ENCODE peak calls at places on chromosomes 16 and 17, in five cellular contexts. One of them, this sample, is unnamed.

GRCh38 chr17:57876023-57876865 is 26.4 kb upstream of the MRPS23 start:
- DNase-seq in kidney epithelial cell: no peak
- DNase-seq in coronary artery: no peak
- DNase-seq in IMR-90: peak; percentile 40
- DNase-seq in heart right ventricle: no peak
- DNase-seq in this sample: no peak

GRCh38 chr16:20430948-20431347 is 20.4 kb upstream of the ACSM2A start:
- DNase-seq in heart right ventricle: no peak
- DNase-seq in kidney epithelial cell: no peak
- DNase-seq in coronary artery: no peak
- DNase-seq in IMR-90: no peak
- DNase-seq in this sample: no peak

GRCh38 chr16:79659352-79659751 is 58.8 kb upstream of the MAF start:
- DNase-seq in kidney epithelial cell: no peak
- DNase-seq in coronary artery: no peak
- DNase-seq in heart right ventricle: no peak
- DNase-seq in IMR-90: no peak
- DNase-seq in this sample: no peak

GRCh38 chr17:17027442-17028058 is 14.7 kb upstream of the MPRIP start:
- DNase-seq in heart right ventricle: no peak
- DNase-seq in coronary artery: no peak
- DNase-seq in IMR-90: no peak
- DNase-seq in kidney epithelial cell: no peak
- DNase-seq in this sample: no peak

GRCh38 chr16:8194795-8195194 is 395.5 kb downstream of the TMEM114 start:
- DNase-seq in kidney epithelial cell: no peak
- DNase-seq in IMR-90: no peak
- DNase-seq in heart right ventricle: no peak
- DNase-seq in coronary artery: no peak
- DNase-seq in this sample: no peak

GRCh38 chr17:15346196-15346595 is 4.8 kb upstream of the TEKT3 start:
- DNase-seq in IMR-90: no peak
- DNase-seq in coronary artery: no peak
- DNase-seq in heart right ventricle: no peak
- DNase-seq in kidney epithelial cell: no peak
- DNase-seq in this sample: no peak

GRCh38 chr17:38797091-38797490 is 2.3 kb downstream of the PIP4K2B start:
- DNase-seq in heart right ventricle: no peak
- DNase-seq in kidney epithelial cell: no peak
- DNase-seq in IMR-90: peak; percentile 55
- DNase-seq in coronary artery: no peak
- DNase-seq in this sample: peak; percentile 80

GRCh38 chr16:4979736-4980660 is 21.9 kb downstream of the SEC14L5 start:
- DNase-seq in heart right ventricle: no peak
- DNase-seq in coronary artery: no peak
- DNase-seq in kidney epithelial cell: no peak
- DNase-seq in IMR-90: no peak
- DNase-seq in this sample: no peak

GRCh38 chr16:21156767-21157467 is 1.6 kb upstream of the LDAF1 start:
- DNase-seq in heart right ventricle: no peak
- DNase-seq in IMR-90: peak; percentile 83
- DNase-seq in coronary artery: no peak
- DNase-seq in kidney epithelial cell: peak; percentile 31
- DNase-seq in this sample: peak; percentile 86

GRCh38 chr17:67712375-67712774 is 5.4 kb upstream of the NOL11 start:
- DNase-seq in coronary artery: no peak
- DNase-seq in kidney epithelial cell: no peak
- DNase-seq in IMR-90: no peak
- DNase-seq in heart right ventricle: no peak
- DNase-seq in this sample: no peak

GRCh38 chr17:50184611-50185398 is 16.6 kb downstream of the COL1A1 start:
- DNase-seq in IMR-90: peak; percentile 62
- DNase-seq in coronary artery: peak; percentile 93
- DNase-seq in heart right ventricle: no peak
- DNase-seq in kidney epithelial cell: no peak
- DNase-seq in this sample: peak; percentile 82

GRCh38 chr17:29582254-29582765 is 7.1 kb downstream of the GIT1 start:
- DNase-seq in IMR-90: no peak
- DNase-seq in heart right ventricle: no peak
- DNase-seq in coronary artery: no peak
- DNase-seq in kidney epithelial cell: no peak
- DNase-seq in this sample: no peak

GRCh38 chr17:63961355-63962207 is 11.1 kb downstream of the SCN4A start:
- DNase-seq in kidney epithelial cell: no peak
- DNase-seq in IMR-90: peak; percentile 53
- DNase-seq in heart right ventricle: peak; percentile 74
- DNase-seq in coronary artery: peak; percentile 85
- DNase-seq in this sample: peak; percentile 78

GRCh38 chr16:35391328-35391727 is 1931.9 kb downstream of the TP53TG3F start:
- DNase-seq in coronary artery: no peak
- DNase-seq in heart right ventricle: peak; percentile 17
- DNase-seq in IMR-90: peak; percentile 23
- DNase-seq in kidney epithelial cell: no peak
- DNase-seq in this sample: peak; percentile 20

GRCh38 chr17:44688200-44688599 is 1.4 kb downstream of the CCDC43 start:
- DNase-seq in coronary artery: no peak
- DNase-seq in IMR-90: no peak
- DNase-seq in heart right ventricle: no peak
- DNase-seq in kidney epithelial cell: no peak
- DNase-seq in this sample: no peak
- H3K4me3 ChIP-seq in coronary artery: no peak overlapping the region
- H3K4me3 ChIP-seq in IMR-90: no peak overlapping the region
- H3K4me3 ChIP-seq in heart right ventricle: no peak overlapping the region
- H3K4me3 ChIP-seq in kidney epithelial cell: no peak overlapping the region
- H3K4me3 ChIP-seq in this sample: no peak overlapping the region

GRCh38 chr16:27918755-27919154 is 144.8 kb downstream of the GSG1L start:
- DNase-seq in coronary artery: no peak
- DNase-seq in kidney epithelial cell: no peak
- DNase-seq in IMR-90: peak; percentile 4
- DNase-seq in heart right ventricle: no peak
- DNase-seq in this sample: peak; percentile 18

GRCh38 chr16:27917953-27918352 is 145.6 kb downstream of the GSG1L start:
- DNase-seq in coronary artery: no peak
- DNase-seq in IMR-90: no peak
- DNase-seq in heart right ventricle: no peak
- DNase-seq in kidney epithelial cell: no peak
- DNase-seq in this sample: no peak

GRCh38 chr16:27921134-27921533 is 142.4 kb downstream of the GSG1L start:
- DNase-seq in coronary artery: no peak
- DNase-seq in IMR-90: no peak
- DNase-seq in kidney epithelial cell: no peak
- DNase-seq in heart right ventricle: no peak
- DNase-seq in this sample: no peak

GRCh38 chr16:27922433-27922832 is 141.1 kb downstream of the GSG1L start:
- DNase-seq in IMR-90: no peak
- DNase-seq in coronary artery: no peak
- DNase-seq in heart right ventricle: no peak
- DNase-seq in kidney epithelial cell: no peak
- DNase-seq in this sample: no peak

DNA sequence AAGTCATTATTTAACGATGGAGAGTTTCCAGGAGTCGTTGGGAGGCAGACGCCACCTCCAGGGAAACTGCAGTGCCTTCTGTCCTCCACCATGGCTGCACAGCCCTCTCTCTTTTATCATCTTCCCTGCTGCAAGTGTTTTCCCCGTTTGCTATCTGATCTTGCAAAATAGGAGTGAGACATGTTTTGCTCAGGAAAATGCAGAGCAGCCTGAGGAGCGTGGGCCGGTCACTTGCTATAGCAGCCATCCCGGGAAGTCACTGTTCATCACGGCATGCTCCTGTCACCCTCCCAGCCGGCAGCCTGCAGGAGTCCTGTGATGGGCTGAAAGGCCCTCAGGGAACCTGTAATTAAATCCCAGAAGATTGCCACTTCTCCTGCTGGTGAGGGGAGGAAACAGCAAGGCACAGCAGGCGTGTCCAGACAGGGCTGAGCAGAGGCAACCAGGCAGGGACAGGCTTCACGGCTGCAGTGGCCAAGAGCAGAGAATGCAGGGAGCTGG is 143.1 kb downstream of the GSG1L start:
- DNase-seq in heart right ventricle: no peak
- DNase-seq in coronary artery: no peak
- DNase-seq in kidney epithelial cell: no peak
- DNase-seq in IMR-90: no peak
- DNase-seq in this sample: no peak
- TF ChIP-seq CTCF in heart right ventricle: no peak
- TF ChIP-seq CTCF in coronary artery: no peak
- TF ChIP-seq CTCF in kidney epithelial cell: no peak
- TF ChIP-seq CTCF in IMR-90: peak; percentile 12
- TF ChIP-seq CTCF in this sample: peak; percentile 3

DNA sequence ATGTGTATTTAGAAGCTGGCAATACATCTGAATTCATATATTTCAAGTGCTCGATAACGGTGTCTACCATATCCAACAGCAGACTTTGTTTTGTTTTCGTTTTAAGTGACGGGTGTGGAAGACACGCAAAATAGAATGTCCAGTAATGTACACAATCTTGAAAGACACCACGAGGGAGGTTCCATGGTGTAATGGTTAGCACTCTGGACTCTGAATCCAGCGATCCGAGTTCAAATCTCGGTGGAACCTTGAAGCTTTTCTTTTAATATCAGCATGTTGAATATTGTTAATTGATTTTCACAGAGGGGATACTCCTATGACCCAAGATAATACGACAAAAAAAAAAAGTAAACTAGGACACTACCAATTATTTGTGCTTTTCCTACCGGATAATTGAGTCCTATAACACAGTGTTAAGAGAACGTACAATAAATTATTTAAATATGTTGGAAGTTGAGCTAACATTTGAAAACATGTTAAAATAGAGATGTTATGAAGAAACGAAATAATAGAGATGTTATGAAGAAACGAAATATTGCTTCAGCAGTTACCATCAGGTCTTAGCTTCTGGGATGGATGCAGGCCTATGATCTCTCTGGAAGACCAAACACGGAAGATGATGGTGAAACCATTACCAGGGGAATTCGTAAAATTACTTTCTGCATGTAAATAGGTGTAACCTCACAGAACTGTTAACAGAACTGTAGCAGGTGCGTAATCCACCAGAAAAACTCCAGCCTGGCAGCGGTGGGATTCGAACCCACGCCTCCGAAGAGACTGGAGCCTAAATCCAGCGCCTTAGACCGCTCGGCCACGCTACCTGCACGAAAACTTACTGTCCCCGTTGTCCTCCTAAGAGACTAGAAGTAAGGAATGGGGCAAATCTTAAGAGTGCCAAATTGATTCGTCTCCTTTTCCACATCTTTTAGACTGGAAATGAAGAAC is 1.5 kb upstream of the ALOXE3 start:
- DNase-seq in kidney epithelial cell: no peak
- DNase-seq in IMR-90: peak; percentile 92
- DNase-seq in coronary artery: peak; percentile 81
- DNase-seq in heart right ventricle: peak; percentile 75
- DNase-seq in this sample: peak; percentile 94
- H3K4me3 ChIP-seq in kidney epithelial cell: peak overlapping the region; percentile 38
- H3K4me3 ChIP-seq in IMR-90: peak overlapping the region; percentile 60
- H3K4me3 ChIP-seq in coronary artery: peak overlapping the region; percentile 92
- H3K4me3 ChIP-seq in heart right ventricle: peak overlapping the region; percentile 62
- H3K4me3 ChIP-seq in this sample: peak overlapping the region; percentile 70

DNA sequence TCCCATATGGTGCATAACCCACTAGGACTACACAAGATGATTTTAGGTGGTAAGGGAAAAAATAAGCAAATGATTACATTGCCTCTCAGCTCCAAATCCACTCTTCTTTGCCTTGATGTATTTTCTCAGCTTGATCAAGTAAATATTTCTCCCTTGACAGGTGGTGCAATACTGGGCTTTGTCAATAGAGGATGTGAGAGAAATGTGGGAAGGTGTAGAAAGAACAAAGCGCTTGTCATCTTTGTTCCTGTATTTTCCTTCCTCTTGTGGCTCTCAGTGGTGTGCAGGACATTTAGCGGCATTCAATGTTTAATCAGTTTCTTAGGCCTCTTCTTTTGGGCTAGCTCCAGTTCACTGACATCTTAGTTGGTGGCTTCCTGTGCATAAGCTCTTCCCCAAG is 1165.8 kb upstream of the GOT2 start:
- DNase-seq in IMR-90: no peak
- DNase-seq in coronary artery: no peak
- DNase-seq in kidney epithelial cell: no peak
- DNase-seq in heart right ventricle: no peak
- DNase-seq in this sample: no peak
- TF ChIP-seq CTCF in IMR-90: no peak
- TF ChIP-seq CTCF in coronary artery: no peak
- TF ChIP-seq CTCF in kidney epithelial cell: no peak
- TF ChIP-seq CTCF in heart right ventricle: no peak
- TF ChIP-seq CTCF in this sample: no peak

GRCh38 chr17:34254146-34254545 is 939 bp upstream of the CCL2 start:
- DNase-seq in coronary artery: no peak
- DNase-seq in IMR-90: peak; percentile 83
- DNase-seq in heart right ventricle: no peak
- DNase-seq in kidney epithelial cell: no peak
- DNase-seq in this sample: peak; percentile 92
- H3K4me3 ChIP-seq in coronary artery: peak overlapping the region; percentile 69
- H3K4me3 ChIP-seq in IMR-90: no peak overlapping the region
- H3K4me3 ChIP-seq in heart right ventricle: peak overlapping the region; percentile 58
- H3K4me3 ChIP-seq in kidney epithelial cell: no peak overlapping the region
- H3K4me3 ChIP-seq in this sample: no peak overlapping the region

DNA sequence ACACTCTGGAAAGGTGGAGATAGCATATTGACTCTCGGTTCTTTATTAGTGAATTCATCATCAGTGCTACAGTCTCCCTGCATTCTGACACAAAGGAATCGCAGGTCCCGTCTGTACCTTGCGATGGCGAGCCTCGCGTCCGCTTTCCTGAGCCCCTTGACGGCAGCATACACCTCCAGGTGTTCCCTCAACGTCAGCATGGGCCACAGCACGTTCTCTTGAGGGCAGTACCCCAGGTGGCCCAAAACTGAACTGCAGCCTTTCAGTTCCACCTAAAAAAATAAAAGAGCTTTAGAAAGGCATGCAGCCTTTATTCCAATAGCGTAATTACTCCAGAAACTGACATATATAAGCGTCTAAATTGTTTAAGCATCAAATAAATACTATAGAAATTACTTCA is 24.2 kb upstream of the ABCA9 start:
- DNase-seq in heart right ventricle: no peak
- DNase-seq in coronary artery: no peak
- DNase-seq in IMR-90: no peak
- DNase-seq in kidney epithelial cell: no peak
- DNase-seq in this sample: no peak
- TF ChIP-seq CTCF in heart right ventricle: no peak
- TF ChIP-seq CTCF in coronary artery: no peak
- TF ChIP-seq CTCF in IMR-90: no peak
- TF ChIP-seq CTCF in kidney epithelial cell: peak; percentile 41
- TF ChIP-seq CTCF in this sample: peak; percentile 36

DNA sequence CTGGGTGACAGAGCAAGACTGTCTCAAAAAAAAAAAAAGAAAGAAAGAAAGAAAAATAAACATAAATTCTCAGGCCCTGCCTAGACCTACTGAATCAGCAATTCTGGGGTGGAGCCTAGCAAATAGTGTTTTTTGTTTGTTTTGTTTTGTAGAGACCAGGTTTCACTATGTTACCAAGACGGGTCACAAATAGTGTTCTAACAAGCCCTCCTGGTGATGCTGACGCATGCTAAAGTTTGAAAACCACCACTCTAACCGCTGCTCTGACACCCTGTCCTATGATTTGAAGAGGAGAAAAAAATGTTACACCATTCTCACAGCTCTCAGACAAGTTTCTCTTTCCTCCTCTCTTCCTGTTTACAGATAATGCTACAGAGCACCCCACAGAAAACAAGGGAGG is 1.5 kb downstream of the MRPL10 start:
- DNase-seq in heart right ventricle: no peak
- DNase-seq in IMR-90: no peak
- DNase-seq in kidney epithelial cell: no peak
- DNase-seq in coronary artery: no peak
- DNase-seq in this sample: no peak
- H3K4me3 ChIP-seq in heart right ventricle: no peak overlapping the region
- H3K4me3 ChIP-seq in IMR-90: no peak overlapping the region
- H3K4me3 ChIP-seq in kidney epithelial cell: no peak overlapping the region
- H3K4me3 ChIP-seq in coronary artery: no peak overlapping the region
- H3K4me3 ChIP-seq in this sample: no peak overlapping the region